ENCODE peak calls at places on chromosomes 3 and 15, in four cellular contexts. One of them, this sample, is unnamed.

GRCh38 chr3:188905991-188906635 is 265.7 kb upstream of the TPRG1 start:
- DNase-seq in AG08396: no peak
- DNase-seq in activated naive CD4-positive, alpha-beta T cell: no peak
- DNase-seq in T-helper 9 cell: no peak
- DNase-seq in this sample: no peak

GRCh38 chr3:46661776-46662766 is 31.4 kb downstream of the ALS2CL start:
- DNase-seq in AG08396: peak; percentile 3
- DNase-seq in activated naive CD4-positive, alpha-beta T cell: no peak
- DNase-seq in T-helper 9 cell: no peak
- DNase-seq in this sample: no peak

GRCh38 chr3:129039271-129040038 is 21.1 kb upstream of the GP9 start:
- DNase-seq in AG08396: no peak
- DNase-seq in activated naive CD4-positive, alpha-beta T cell: no peak
- DNase-seq in T-helper 9 cell: no peak
- DNase-seq in this sample: no peak

GRCh38 chr3:113747719-113748046 is 848 bp downstream of the ATP6V1A start:
- DNase-seq in AG08396: peak; percentile 11
- DNase-seq in activated naive CD4-positive, alpha-beta T cell: no peak
- DNase-seq in T-helper 9 cell: no peak
- DNase-seq in this sample: no peak

GRCh38 chr3:107813066-107813465 is 277.8 kb downstream of the CD47 start:
- DNase-seq in AG08396: no peak
- DNase-seq in activated naive CD4-positive, alpha-beta T cell: no peak
- DNase-seq in T-helper 9 cell: no peak
- DNase-seq in this sample: no peak

GRCh38 chr3:122377975-122378374 is 5.1 kb downstream of the MIX23 start:
- DNase-seq in AG08396: no peak
- DNase-seq in activated naive CD4-positive, alpha-beta T cell: no peak
- DNase-seq in T-helper 9 cell: no peak
- DNase-seq in this sample: no peak

GRCh38 chr15:57599299-57599810 is 7.7 kb downstream of the MYZAP start:
- DNase-seq in AG08396: no peak
- DNase-seq in activated naive CD4-positive, alpha-beta T cell: no peak
- DNase-seq in T-helper 9 cell: no peak
- DNase-seq in this sample: no peak

GRCh38 chr3:184679056-184679502 is 32.8 kb downstream of the MAGEF1 start:
- DNase-seq in AG08396: no peak
- DNase-seq in activated naive CD4-positive, alpha-beta T cell: no peak
- DNase-seq in T-helper 9 cell: no peak
- DNase-seq in this sample: no peak

GRCh38 chr3:28850186-28850585 is 430.7 kb upstream of the RBMS3 start:
- DNase-seq in AG08396: no peak
- DNase-seq in activated naive CD4-positive, alpha-beta T cell: no peak
- DNase-seq in T-helper 9 cell: no peak
- DNase-seq in this sample: no peak

GRCh38 chr3:182172534-182172933 is 460.8 kb downstream of the SOX2 start:
- DNase-seq in AG08396: no peak
- DNase-seq in activated naive CD4-positive, alpha-beta T cell: no peak
- DNase-seq in T-helper 9 cell: no peak
- DNase-seq in this sample: no peak

GRCh38 chr3:174438501-174439156 is 420.5 kb upstream of the NAALADL2 start:
- DNase-seq in AG08396: no peak
- DNase-seq in activated naive CD4-positive, alpha-beta T cell: no peak
- DNase-seq in T-helper 9 cell: no peak
- DNase-seq in this sample: no peak

GRCh38 chr3:153190923-153191322 is 28.9 kb downstream of the RAP2B start:
- DNase-seq in AG08396: no peak
- DNase-seq in activated naive CD4-positive, alpha-beta T cell: no peak
- DNase-seq in T-helper 9 cell: no peak
- DNase-seq in this sample: no peak

GRCh38 chr15:37094542-37095196 is 5.7 kb downstream of the MEIS2 start:
- DNase-seq in AG08396: no peak
- DNase-seq in activated naive CD4-positive, alpha-beta T cell: no peak
- DNase-seq in T-helper 9 cell: no peak
- DNase-seq in this sample: no peak

GRCh38 chr3:144105542-144105941 is 133.9 kb downstream of the DIPK2A start:
- DNase-seq in AG08396: no peak
- DNase-seq in activated naive CD4-positive, alpha-beta T cell: no peak
- DNase-seq in T-helper 9 cell: no peak
- DNase-seq in this sample: no peak

GRCh38 chr3:70090322-70090913 is 90.9 kb downstream of the SAMMSON start:
- DNase-seq in AG08396: peak; percentile 13
- DNase-seq in activated naive CD4-positive, alpha-beta T cell: no peak
- DNase-seq in T-helper 9 cell: no peak
- DNase-seq in this sample: no peak

GRCh38 chr15:59885832-59886231 is 118.3 kb upstream of the FOXB1 start:
- DNase-seq in AG08396: no peak
- DNase-seq in activated naive CD4-positive, alpha-beta T cell: no peak
- DNase-seq in T-helper 9 cell: no peak
- DNase-seq in this sample: no peak

GRCh38 chr3:40763812-40764211 is 239.1 kb downstream of the ZNF621 start:
- DNase-seq in AG08396: no peak
- DNase-seq in activated naive CD4-positive, alpha-beta T cell: no peak
- DNase-seq in T-helper 9 cell: no peak
- DNase-seq in this sample: no peak

GRCh38 chr3:454986-455385 is 258.4 kb downstream of the CHL1 start:
- DNase-seq in AG08396: no peak
- DNase-seq in activated naive CD4-positive, alpha-beta T cell: no peak
- DNase-seq in T-helper 9 cell: no peak
- DNase-seq in this sample: no peak

GRCh38 chr15:61131598-61131954 is 97.5 kb downstream of the RORA start:
- DNase-seq in AG08396: no peak
- DNase-seq in activated naive CD4-positive, alpha-beta T cell: no peak
- DNase-seq in T-helper 9 cell: no peak
- DNase-seq in this sample: no peak

GRCh38 chr3:160739079-160739478 is 17.0 kb upstream of the PPM1L start:
- DNase-seq in AG08396: no peak
- DNase-seq in activated naive CD4-positive, alpha-beta T cell: no peak
- DNase-seq in T-helper 9 cell: no peak
- DNase-seq in this sample: no peak

GRCh38 chr15:77025941-77026411 is 31.1 kb downstream of the PSTPIP1 start:
- DNase-seq in AG08396: no peak
- DNase-seq in activated naive CD4-positive, alpha-beta T cell: no peak
- DNase-seq in T-helper 9 cell: no peak
- DNase-seq in this sample: no peak

GRCh38 chr3:83216919-83217594 is 1455.6 kb upstream of the GBE1 start:
- DNase-seq in AG08396: no peak
- DNase-seq in activated naive CD4-positive, alpha-beta T cell: no peak
- DNase-seq in T-helper 9 cell: no peak
- DNase-seq in this sample: no peak

GRCh38 chr15:48433226-48433886 is 102.1 kb downstream of the DUT start:
- DNase-seq in AG08396: no peak
- DNase-seq in activated naive CD4-positive, alpha-beta T cell: no peak
- DNase-seq in T-helper 9 cell: no peak
- DNase-seq in this sample: no peak

GRCh38 chr3:16476636-16477035 is 36.9 kb downstream of the RFTN1 start:
- DNase-seq in AG08396: peak; percentile 56
- DNase-seq in activated naive CD4-positive, alpha-beta T cell: no peak
- DNase-seq in T-helper 9 cell: no peak
- DNase-seq in this sample: no peak